ENCODE peak calls at places on chromosome 15, in four cellular contexts. E, M, P and U are unnamed samples.

GRCh38 chr15:32682569-32682968 is 35.2 kb upstream of the GREM1 start:
- DNase-seq in E (no peak), M (peak), P (peak), U (peak)

GRCh38 chr15:101105059-101105851 is 146.6 kb downstream of the CHSY1 start:
- DNase-seq in E (no peak), P (no peak), M (no peak), U (no peak)

GRCh38 chr15:101316529-101316928 is 21.5 kb upstream of the SNRPA1 start:
- DNase-seq in P (no peak), M (no peak), E (no peak), U (no peak)

GRCh38 chr15:65766422-65767263 is 25.4 kb downstream of the DENND4A start:
- DNase-seq in M (peak), E (no peak), P (peak), U (no peak)

GRCh38 chr15:72354496-72354895 is 21.3 kb downstream of the HEXA start:
- DNase-seq in P (no peak), M (no peak), E (no peak), U (no peak)

GRCh38 chr15:99707481-99708270 is 25.6 kb downstream of the LYSMD4 start:
- DNase-seq in P (peak), E (no peak), M (no peak), U (no peak)

GRCh38 chr15:66908503-66909095 is 156.8 kb upstream of the SMAD3 start:
- DNase-seq in M (no peak), P (no peak), E (peak), U (no peak)

GRCh38 chr15:99613887-99614642 is 48.3 kb downstream of the MEF2A start:
- DNase-seq in M (no peak), P (peak), E (no peak), U (no peak)

GRCh38 chr15:31758126-31758525 is 272.2 kb upstream of the CHRNA7 start:
- DNase-seq in P (peak), M (peak), E (no peak), U (peak)

GRCh38 chr15:92142242-92143232 is 251.1 kb upstream of the ST8SIA2 start:
- DNase-seq in E (no peak), P (no peak), M (no peak), U (no peak)

GRCh38 chr15:78077053-78077859 is at the start of gene TBC1D2B:
- DNase-seq in M (peak), E (no peak), P (peak), U (peak)

GRCh38 chr15:21261965-21262850 is 178.1 kb downstream of the POTEB3 start:
- DNase-seq in M (peak), P (no peak), E (peak), U (no peak)

GRCh38 chr15:27499719-27500118 is 528.7 kb downstream of the GABRG3 start:
- DNase-seq in M (no peak), E (no peak), P (no peak), U (no peak)

GRCh38 chr15:71011503-71012155 is 103.6 kb upstream of the THSD4 start:
- DNase-seq in E (no peak), P (peak), M (peak), U (peak)

GRCh38 chr15:89459271-89460038 is 36.9 kb downstream of the RHCG start:
- DNase-seq in M (no peak), P (no peak), E (no peak), U (no peak)

GRCh38 chr15:25172691-25173090 is 217.9 kb downstream of the SNRPN start:
- DNase-seq in E (no peak), P (no peak), M (no peak), U (no peak)

GRCh38 chr15:67821784-67822451 is 3.4 kb upstream of the SKOR1 start:
- DNase-seq in M (no peak), E (no peak), P (no peak), U (no peak)

GRCh38 chr15:40937762-40938529 is 8.8 kb downstream of the DLL4 start:
- DNase-seq in E (no peak), M (peak), P (no peak), U (no peak)

GRCh38 chr15:38127306-38127731 is 125.3 kb upstream of the SPRED1 start:
- DNase-seq in E (no peak), P (peak), M (peak), U (peak)

GRCh38 chr15:82952156-82953081 is at the start of gene HOMER2:
- DNase-seq in M (no peak), E (no peak), P (no peak), U (no peak)

GRCh38 chr15:42282344-42282743 is 9.1 kb upstream of the TMEM87A start:
- DNase-seq in M (no peak), E (no peak), P (no peak), U (no peak)

GRCh38 chr15:50267577-50267976 is 2.1 kb upstream of the HDC start:
- DNase-seq in E (no peak), M (no peak), P (no peak), U (no peak)

GRCh38 chr15:38130200-38130567 is 122.5 kb upstream of the SPRED1 start:
- DNase-seq in P (no peak), E (no peak), M (no peak), U (peak)

GRCh38 chr15:81189583-81190283 is 6.9 kb upstream of the IL16 start:
- DNase-seq in E (peak), M (no peak), P (peak), U (peak)

GRCh38 chr15:100241572-100242479 is 99.9 kb downstream of the ADAMTS17 start:
- DNase-seq in P (peak), M (peak), E (peak), U (peak)

GRCh38 chr15:35115155-35115725 is 30.1 kb upstream of the NANOGP8 start:
- DNase-seq in P (no peak), E (no peak), M (no peak), U (no peak)

GRCh38 chr15:69303337-69304175 is 4.8 kb downstream of the PAQR5 start:
- DNase-seq in P (no peak), E (no peak), M (peak), U (no peak)

GRCh38 chr15:87619161-87619960 is 637.2 kb downstream of the NTRK3 start:
- DNase-seq in E (no peak), M (peak), P (peak), U (peak)

GRCh38 chr15:25366058-25366457 is 72.8 kb downstream of the UBE3A start:
- DNase-seq in P (no peak), E (no peak), M (no peak), U (no peak)

GRCh38 chr15:26287381-26287780 is 424.3 kb upstream of the ATP10A start:
- DNase-seq in P (no peak), M (no peak), E (no peak), U (no peak)

GRCh38 chr15:53833134-53833624 is 73.7 kb upstream of the WDR72 start:
- DNase-seq in E (no peak), P (peak), M (peak), U (no peak)

GRCh38 chr15:88652456-88653199 is 13.8 kb downstream of the ISG20 start:
- DNase-seq in M (no peak), E (no peak), P (no peak), U (no peak)

GRCh38 chr15:89087066-89087829 is 1.0 kb upstream of the ABHD2 start:
- DNase-seq in P (no peak), E (no peak), M (no peak), U (no peak)

GRCh38 chr15:91752081-91752810 is 101.3 kb upstream of the SLCO3A1 start:
- DNase-seq in E (no peak), M (no peak), P (no peak), U (no peak)

GRCh38 chr15:36726224-36726623 is 146.8 kb downstream of the CDIN1 start:
- DNase-seq in M (no peak), P (no peak), E (no peak), U (no peak)

GRCh38 chr15:67914537-67915373 is 74.9 kb upstream of the RNU6-1 start:
- DNase-seq in E (peak), P (no peak), M (peak), U (no peak)

GRCh38 chr15:71199384-71200351 is 84.4 kb downstream of the THSD4 start:
- DNase-seq in P (no peak), M (peak), E (no peak), U (no peak)

GRCh38 chr15:66961901-66962300 is 103.5 kb upstream of the SMAD3 start:
- DNase-seq in E (peak), M (no peak), P (no peak), U (no peak)

DNA sequence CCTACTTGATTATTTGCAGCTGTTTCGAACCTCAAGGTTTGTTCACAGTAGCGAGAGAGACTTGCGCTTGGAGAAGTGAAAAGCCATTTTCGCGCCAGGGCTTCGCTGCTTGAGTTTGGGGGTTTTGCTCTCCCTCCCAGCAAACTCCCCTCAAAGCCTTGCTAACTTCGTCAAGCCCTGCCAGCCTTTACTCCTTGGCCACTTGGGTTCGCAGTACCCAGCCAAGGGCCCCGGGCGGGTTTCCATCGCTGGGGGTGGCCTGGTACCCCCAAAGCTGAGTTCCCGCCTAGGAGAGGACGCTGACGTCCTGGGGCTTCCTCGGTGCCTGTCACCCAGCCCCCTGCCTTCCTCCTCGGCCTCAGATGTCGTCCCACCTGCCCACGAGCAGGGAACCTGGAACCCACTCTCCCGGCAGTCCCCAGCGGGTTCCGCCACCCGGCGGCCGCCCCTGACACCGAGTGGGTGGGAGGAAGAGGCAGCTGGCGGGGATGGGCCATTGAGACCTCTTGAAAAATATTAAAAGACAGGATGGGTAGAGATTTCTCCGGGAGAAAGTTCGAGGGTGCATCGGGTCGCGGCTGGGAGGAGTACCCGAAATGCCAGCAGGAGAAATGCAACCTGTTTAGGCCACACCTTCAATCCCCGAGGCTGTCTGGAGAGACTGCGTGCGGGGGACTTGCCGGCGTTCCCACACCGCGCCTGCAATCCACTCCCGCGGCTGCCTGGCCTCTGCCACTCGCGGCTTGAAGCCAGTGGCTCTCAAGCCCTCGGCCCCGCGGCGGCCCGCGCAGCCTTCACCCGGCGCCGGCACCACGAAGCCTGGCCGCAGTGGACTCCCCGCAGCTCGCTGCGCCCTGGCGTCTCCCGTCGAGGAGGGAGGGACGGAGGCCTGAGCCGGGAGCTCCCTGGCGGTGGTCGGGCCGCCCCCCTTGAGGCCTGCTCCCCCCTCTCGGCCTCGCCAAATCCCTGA is 8.8 kb upstream of the NR2F2 start:
- DNase-seq in M (no peak), E (peak), P (peak), U (no peak)
- TF ChIP-seq CTCF in M (no peak), E (no peak), P (peak), U (peak)

GRCh38 chr15:76059320-76060097 is at the start of gene TMEM266:
- DNase-seq in E (no peak), P (no peak), M (peak), U (peak)
- TF ChIP-seq CTCF in E (no peak), P (no peak), M (no peak), U (no peak)

GRCh38 chr15:74598126-74598842 is 17.4 kb upstream of the CLK3 start:
- DNase-seq in M (peak), P (peak), E (peak), U (peak)
- TF ChIP-seq CTCF in M (no peak), P (no peak), E (no peak), U (no peak)

DNA sequence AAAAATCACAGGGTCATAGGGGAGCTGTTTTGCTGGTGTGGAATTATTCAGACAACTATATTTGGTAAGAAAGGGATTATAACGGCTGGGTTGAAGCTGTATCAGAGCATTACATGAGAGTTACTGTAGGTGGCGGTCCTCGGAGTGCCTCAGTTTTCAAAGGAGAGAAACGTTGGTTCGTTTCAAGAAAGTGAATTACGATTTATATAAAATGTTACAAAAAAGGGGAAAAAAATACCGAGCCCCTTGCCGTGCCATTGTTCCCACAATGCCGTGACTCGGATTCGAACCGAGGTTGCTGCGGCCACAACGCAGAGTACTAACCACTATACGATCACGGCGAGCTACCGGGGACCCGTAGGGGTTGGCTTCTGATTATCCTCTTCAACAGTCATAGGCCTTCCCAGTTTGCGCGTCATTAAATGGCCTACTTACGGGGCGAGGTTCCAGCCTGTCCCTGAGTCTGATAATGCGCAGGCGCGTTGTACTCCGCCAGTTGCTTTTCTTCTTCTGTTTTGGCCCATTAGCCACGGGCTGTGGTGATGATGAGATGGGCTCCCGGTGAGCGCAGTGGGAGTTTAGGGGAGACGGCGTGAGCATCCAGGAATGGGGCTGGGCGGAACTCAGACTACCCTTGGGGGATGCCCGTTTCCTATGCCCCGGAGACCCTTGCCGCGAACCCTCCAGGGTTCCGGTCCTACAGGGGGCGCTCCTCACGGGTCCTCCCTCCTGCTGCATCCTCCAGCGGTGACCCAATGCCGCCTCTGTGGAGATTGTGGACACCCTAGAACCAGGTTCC is 10.8 kb upstream of the SHF start:
- DNase-seq in M (peak), P (peak), E (peak), U (peak)
- TF ChIP-seq CTCF in M (peak), P (peak), E (peak), U (peak)